ENCODE peak calls at places on chromosomes 6 and 20, in seven cellular contexts. Z, T, Q, F, M, L and S are unnamed samples.

GRCh38 chr6:37258405-37258704 is 411 bp upstream of the TMEM217 start:
- DNase-seq in Q (no peak), F (no peak), T (no peak), M (no peak), Z (no peak), L (no peak), S (no peak)

GRCh38 chr6:134882426-134883038 is 67.4 kb downstream of the ALDH8A1 start:
- DNase-seq in Z (peak; percentile 84), Q (peak; percentile 85), T (peak; percentile 77), F (peak; percentile 39), M (peak; percentile 72), L (peak; percentile 40), S (peak; percentile 21)

GRCh38 chr6:128438311-128438916 is 82.0 kb downstream of the PTPRK start:
- DNase-seq in F (no peak), Z (no peak), Q (no peak), L (no peak), M (no peak), T (no peak), S (peak; percentile 34)

GRCh38 chr6:31308050-31308844 is 36.4 kb upstream of the HLA-C start:
- DNase-seq in L (peak; percentile 76), F (peak; percentile 83), Q (no peak), T (peak; percentile 61), M (peak; percentile 84), Z (no peak), S (peak; percentile 16)

GRCh38 chr6:169984181-169985120 is 233.0 kb downstream of the ERMARD start:
- DNase-seq in T (peak; percentile 43), L (no peak), Q (no peak), M (no peak), F (peak; percentile 79), Z (no peak), S (peak; percentile 55)

GRCh38 chr6:168407842-168408241 is 33.1 kb upstream of the SMOC2 start:
- DNase-seq in F (no peak), M (no peak), Q (no peak), Z (no peak), L (no peak), T (no peak), S (no peak)

GRCh38 chr20:38043512-38044300 is 10.2 kb downstream of the RPRD1B start:
- DNase-seq in T (no peak), L (no peak), Z (no peak), Q (no peak), F (no peak), M (no peak), S (no peak)

GRCh38 chr6:87274660-87275273 is 47.6 kb upstream of the SMIM8 start:
- DNase-seq in F (no peak), L (no peak), Q (no peak), Z (no peak), T (no peak), M (no peak), S (no peak)

GRCh38 chr6:136533487-136533886 is 16.7 kb downstream of the MAP7 start:
- DNase-seq in Z (no peak), T (no peak), F (no peak), M (no peak), L (no peak), Q (no peak), S (no peak)

GRCh38 chr20:50533061-50533460 is 22.9 kb downstream of the PTPN1 start:
- DNase-seq in L (no peak), Q (no peak), F (no peak), M (no peak), Z (no peak), T (no peak), S (no peak)
- H3K4me1 ChIP-seq in L (peaks cover 7% of the 10 kb centered on the region), Q (peaks cover 13% of the 10 kb centered on the region), F (peaks cover 83% of the 10 kb centered on the region), M (no peaks in the 10 kb centered on the region), Z (peaks cover 15% of the 10 kb centered on the region), T (peaks cover 98% of the 10 kb centered on the region), S (peaks cover 19% of the 10 kb centered on the region)

GRCh38 chr6:166625356-166625755 is 1.7 kb downstream of the RPS6KA2 start:
- DNase-seq in F (peak; percentile 49), L (no peak), T (no peak), Q (no peak), Z (no peak), M (no peak), S (no peak)

GRCh38 chr6:166629628-166630027 is 2.6 kb upstream of the RPS6KA2 start:
- DNase-seq in M (no peak), T (no peak), Z (no peak), F (no peak), L (no peak), Q (no peak), S (no peak)

GRCh38 chr6:166627875-166628849 is 1.1 kb upstream of the RPS6KA2 start:
- DNase-seq in F (peak; percentile 78), L (peak; percentile 48), T (peak; percentile 76), Z (peak; percentile 64), Q (no peak), M (peak; percentile 78), S (peak; percentile 92)

GRCh38 chr6:166626177-166627038 is 643 bp downstream of the RPS6KA2 start:
- DNase-seq in Q (peak; percentile 35), F (peak; percentile 38), T (peak; percentile 48), Z (peak; percentile 39), M (no peak), L (no peak), S (peak; percentile 35)

GRCh38 chr6:166627039-166627874 is at the start of gene RPS6KA2:
- DNase-seq in M (peak; percentile 100), Z (peak; percentile 100), T (peak; percentile 100), Q (peak; percentile 100), F (peak; percentile 100), L (peak; percentile 100), S (peak; percentile 100)
- TF ChIP-seq POLR2A in M (peak; percentile 84), Z (peak; percentile 76), T (no peak), Q (peak; percentile 90), F (peak; percentile 95), L (peak; percentile 88), S (peak; percentile 92)

GRCh38 chr6:33699739-33700138 is 11.8 kb downstream of the UQCC2 start:
- DNase-seq in M (no peak), Z (no peak), L (no peak), F (no peak), Q (no peak), T (no peak), S (no peak)
- H3K4me1 ChIP-seq in M (no peaks in the 10 kb centered on the region), Z (peaks cover 11% of the 10 kb centered on the region), L (peaks cover 15% of the 10 kb centered on the region), F (peaks cover 28% of the 10 kb centered on the region), Q (peaks cover 34% of the 10 kb centered on the region), T (peaks cover 35% of the 10 kb centered on the region), S (peaks cover 44% of the 10 kb centered on the region)

GRCh38 chr6:30101939-30102700 is 10.8 kb downstream of the TRIM31 start:
- DNase-seq in T (peak; percentile 90), F (peak; percentile 97), L (peak; percentile 92), Q (peak; percentile 76), M (peak; percentile 88), Z (peak; percentile 79), S (peak; percentile 96)
- TF ChIP-seq POLR2A in T (no peak), F (no peak), L (peak; percentile 89), Q (peak; percentile 46), M (peak; percentile 50), Z (no peak), S (no peak)

GRCh38 chr6:151760486-151760885 is 47.0 kb upstream of the ESR1 start:
- DNase-seq in Q (no peak), T (no peak), L (no peak), F (no peak), M (no peak), Z (no peak), S (no peak)

GRCh38 chr6:151762817-151763216 is 44.7 kb upstream of the ESR1 start:
- DNase-seq in Q (no peak), T (no peak), L (no peak), F (no peak), Z (no peak), M (no peak), S (no peak)

GRCh38 chr6:151765444-151765886 is 42.0 kb upstream of the ESR1 start:
- DNase-seq in Q (peak; percentile 89), F (no peak), Z (peak; percentile 69), M (no peak), L (peak; percentile 50), T (no peak), S (peak; percentile 31)

GRCh38 chr6:151763938-151764680 is 43.4 kb upstream of the ESR1 start:
- DNase-seq in M (peak; percentile 93), Z (peak; percentile 97), F (peak; percentile 93), L (peak; percentile 91), Q (peak; percentile 91), T (peak; percentile 94), S (peak; percentile 90)

GRCh38 chr6:151763303-151763702 is 44.2 kb upstream of the ESR1 start:
- DNase-seq in L (no peak), Q (peak; percentile 26), F (no peak), Z (peak; percentile 60), T (no peak), M (no peak), S (no peak)
- H3K4me1 ChIP-seq in L (no peaks in the 10 kb centered on the region), Q (peaks cover 7% of the 10 kb centered on the region), F (peaks cover 5% of the 10 kb centered on the region), Z (peaks cover 4% of the 10 kb centered on the region), T (peaks cover 16% of the 10 kb centered on the region), M (no peaks in the 10 kb centered on the region), S (peaks cover 5% of the 10 kb centered on the region)

GRCh38 chr20:58893355-58894151 is 41.0 kb downstream of the GNAS start:
- DNase-seq in T (no peak), M (no peak), Q (no peak), F (no peak), Z (no peak), L (no peak), S (no peak)

GRCh38 chr20:58891076-58891685 is 38.7 kb downstream of the GNAS start:
- DNase-seq in Q (peak; percentile 62), L (peak; percentile 74), F (peak; percentile 82), T (peak; percentile 83), M (peak; percentile 69), Z (peak; percentile 86), S (peak; percentile 90)

GRCh38 chr20:58892932-58893224 is 40.4 kb downstream of the GNAS start:
- DNase-seq in L (no peak), T (no peak), Q (no peak), M (no peak), Z (no peak), F (no peak), S (no peak)

GRCh38 chr20:58891686-58892125 is 39.2 kb downstream of the GNAS start:
- DNase-seq in M (no peak), Q (no peak), F (peak; percentile 28), T (peak; percentile 37), L (no peak), Z (peak; percentile 55), S (peak; percentile 61)

DNA sequence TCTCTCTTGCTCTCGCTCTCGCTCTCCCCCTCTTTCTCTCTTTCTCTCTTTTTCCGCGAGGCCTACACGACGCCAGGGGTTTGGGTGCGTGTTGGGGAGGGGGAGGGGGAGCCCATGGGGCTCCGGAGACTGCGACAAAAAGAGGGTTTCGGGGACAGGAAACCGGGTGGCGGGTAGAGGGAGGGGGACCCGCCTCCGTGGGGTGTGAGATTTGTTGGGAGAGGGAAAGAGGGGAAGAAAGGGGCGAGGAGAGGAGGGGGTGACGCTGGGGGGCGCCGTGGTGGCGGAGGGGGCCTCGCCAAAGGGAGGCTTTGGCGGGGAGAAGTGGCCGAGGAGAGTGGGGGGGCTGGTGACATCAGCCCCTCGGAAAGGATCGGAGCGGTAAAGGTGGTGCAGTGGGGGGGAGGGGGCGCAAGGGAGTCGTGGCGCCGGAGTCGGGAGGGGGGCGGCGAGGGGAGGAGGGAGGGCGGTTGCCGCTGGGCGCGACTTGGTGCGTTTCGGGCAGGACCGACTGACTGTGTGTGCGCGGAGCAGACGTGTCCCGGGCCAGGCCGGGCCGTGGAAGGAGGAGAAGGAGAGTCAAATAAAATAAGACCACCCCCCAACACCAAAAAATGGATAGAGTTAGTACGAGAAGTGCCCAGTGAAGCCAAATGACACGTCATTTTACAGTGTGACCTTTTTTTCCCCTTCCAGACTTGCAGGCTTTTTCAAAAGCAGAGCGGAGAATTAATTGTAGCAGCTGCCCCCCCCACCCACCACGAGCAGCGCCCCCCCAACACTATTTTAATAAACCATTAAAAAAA is 39.8 kb downstream of the GNAS start:
- DNase-seq in M (peak; percentile 75), Z (peak; percentile 80), L (peak; percentile 71), F (peak; percentile 88), T (peak; percentile 67), Q (peak; percentile 60), S (peak; percentile 85)
- TF ChIP-seq POLR2A in M (no peak), Z (no peak), L (no peak), F (no peak), T (no peak), Q (no peak), S (no peak)

GRCh38 chr6:18390476-18390875 is 3.3 kb downstream of the RNF144B start:
- DNase-seq in Z (no peak), Q (no peak), T (no peak), F (no peak), M (no peak), L (no peak), S (no peak)
- H3K4me1 ChIP-seq in Z (no peaks in the 10 kb centered on the region), Q (peaks cover 28% of the 10 kb centered on the region), T (peaks cover 50% of the 10 kb centered on the region), F (peaks cover 77% of the 10 kb centered on the region), M (peaks cover 19% of the 10 kb centered on the region), L (no peaks in the 10 kb centered on the region), S (peaks cover 31% of the 10 kb centered on the region)